ENCODE peak calls at places on chromosomes 11 and 22, in seven cellular contexts. C is stomach, L is sigmoid colon, Y is breast epithelium, A is psoas muscle, O is adipocyte, S is right cardiac atrium. X is an unnamed sample. For H3K27me3 and H3K4me1, the result is how much of the 10 kb centered on the place peaks cover.

GRCh38 chr11:29432719-29433325 is 584.0 kb downstream of the KCNA4 start:
- DNase-seq in C (no peak), L (no peak), Y (no peak), A (no peak), O (peak), S (no peak), X (no peak)

GRCh38 chr22:32850591-32851517 is 49.3 kb downstream of the TIMP3 start:
- DNase-seq in C (peak), L (peak), Y (peak), A (peak), O (peak), S (peak), X (peak)

GRCh38 chr22:30005213-30005857 is 74.9 kb upstream of the HORMAD2 start:
- DNase-seq in C (peak), L (peak), Y (no peak), A (peak), O (peak), S (peak), X (peak)

GRCh38 chr11:123956752-123957151 is 13.1 kb upstream of the OR6T1 start:
- DNase-seq in C (no peak), L (no peak), Y (no peak), A (no peak), O (no peak), S (no peak), X (no peak)

GRCh38 chr11:46290598-46291309 is 13.3 kb downstream of the CREB3L1 start:
- DNase-seq in C (peak), L (peak), Y (peak), A (peak), O (peak), S (peak), X (peak)

GRCh38 chr22:19791243-19791642 is 30.7 kb downstream of the TBX1 start:
- DNase-seq in C (no peak), L (no peak), Y (no peak), A (no peak), O (no peak), S (no peak), X (no peak)

GRCh38 chr11:87820026-87820425 is 355.2 kb downstream of the RAB38 start:
- DNase-seq in C (no peak), L (no peak), Y (no peak), A (no peak), O (no peak), S (no peak), X (no peak)

GRCh38 chr11:33987545-33987944 is 64.0 kb upstream of the CAPRIN1 start:
- DNase-seq in C (no peak), L (no peak), Y (no peak), A (no peak), O (no peak), S (no peak), X (no peak)

GRCh38 chr22:17319541-17319940 is 49.7 kb upstream of the CECR2 start:
- DNase-seq in C (no peak), L (no peak), Y (no peak), A (no peak), O (no peak), S (no peak), X (no peak)

GRCh38 chr22:38727123-38727522 is 21.4 kb downstream of the GTPBP1 start:
- DNase-seq in C (no peak), L (peak), Y (peak), A (no peak), O (no peak), S (no peak), X (no peak)

GRCh38 chr11:63761173-63761572 is 7.4 kb downstream of the ZFTA start:
- DNase-seq in C (no peak), L (no peak), Y (no peak), A (no peak), O (no peak), S (no peak), X (no peak)

GRCh38 chr11:10906521-10906920 is 48.7 kb upstream of the ZBED5 start:
- DNase-seq in C (no peak), L (no peak), Y (no peak), A (no peak), O (peak), S (no peak), X (no peak)

GRCh38 chr11:33531743-33532181 is 168.9 kb downstream of the C11orf91 start:
- DNase-seq in C (no peak), L (no peak), Y (no peak), A (peak), O (peak), S (no peak), X (peak)

GRCh38 chr22:25176175-25176574 is 23.5 kb upstream of the CRYBB3 start:
- DNase-seq in C (no peak), L (no peak), Y (no peak), A (no peak), O (no peak), S (no peak), X (no peak)

GRCh38 chr11:131763193-131763890 is 392.9 kb downstream of the NTM start:
- DNase-seq in C (no peak), L (no peak), Y (no peak), A (no peak), O (peak), S (no peak), X (no peak)

GRCh38 chr11:92576315-92576714 is 351.7 kb downstream of the FAT3 start:
- DNase-seq in C (no peak), L (no peak), Y (no peak), A (no peak), O (no peak), S (no peak), X (no peak)

GRCh38 chr11:63813563-63814382 is 517 bp downstream of the SPINDOC start:
- DNase-seq in C (peak), L (peak), Y (no peak), A (peak), O (peak), S (peak), X (peak)

GRCh38 chr11:1226981-1227550 is 4.2 kb downstream of the MUC5B start:
- DNase-seq in C (no peak), L (peak), Y (no peak), A (peak), O (no peak), S (peak), X (no peak)
- H3K27me3 ChIP-seq in C (under half), L (under half), Y (under half), A (under half), O (under half), S (under half), X (under half)

GRCh38 chr11:57775474-57775873 is 13.9 kb downstream of the CTNND1 start:
- DNase-seq in C (no peak), L (no peak), Y (no peak), A (no peak), O (no peak), S (no peak), X (no peak)

GRCh38 chr11:57776101-57776511 is 14.5 kb downstream of the CTNND1 start:
- DNase-seq in C (no peak), L (no peak), Y (no peak), A (no peak), O (peak), S (no peak), X (no peak)

GRCh38 chr11:57777969-57778317 is 16.3 kb downstream of the CTNND1 start:
- DNase-seq in C (peak), L (no peak), Y (no peak), A (no peak), O (no peak), S (peak), X (no peak)

GRCh38 chr11:57778318-57779037 is 16.9 kb downstream of the CTNND1 start:
- DNase-seq in C (peak), L (peak), Y (peak), A (peak), O (peak), S (peak), X (peak)

GRCh38 chr11:57776577-57776976 is 15.0 kb downstream of the CTNND1 start:
- DNase-seq in C (no peak), L (no peak), Y (no peak), A (no peak), O (no peak), S (no peak), X (no peak)
- H3K4me1 ChIP-seq in C (half or more), L (half or more), Y (under half), A (half or more), O (under half), S (under half), X (under half)

GRCh38 chr22:22097727-22098228 is 115.2 kb upstream of the TOP3B start:
- DNase-seq in C (no peak), L (no peak), Y (no peak), A (no peak), O (no peak), S (no peak), X (no peak)
- H3K27me3 ChIP-seq in C (under half), L (under half), Y (under half), A (under half), O (under half), S (under half), X (under half)

GRCh38 chr22:27866136-27867091 is 52.6 kb downstream of the PITPNB start:
- DNase-seq in C (peak), L (peak), Y (no peak), A (peak), O (peak), S (peak), X (peak)

GRCh38 chr22:27867114-27867957 is 51.7 kb downstream of the PITPNB start:
- DNase-seq in C (no peak), L (no peak), Y (no peak), A (no peak), O (peak), S (no peak), X (no peak)

GRCh38 chr22:27867958-27868737 is 50.9 kb downstream of the PITPNB start:
- DNase-seq in C (no peak), L (no peak), Y (no peak), A (no peak), O (no peak), S (no peak), X (no peak)

GRCh38 chr22:27870234-27871191 is 48.5 kb downstream of the PITPNB start:
- DNase-seq in C (no peak), L (no peak), Y (no peak), A (no peak), O (no peak), S (no peak), X (no peak)

GRCh38 chr22:27868738-27869282 is 50.2 kb downstream of the PITPNB start:
- DNase-seq in C (no peak), L (no peak), Y (no peak), A (no peak), O (no peak), S (no peak), X (no peak)
- H3K4me1 ChIP-seq in C (under half), L (half or more), Y (under half), A (under half), O (under half), S (under half), X (under half)

GRCh38 chr11:1838426-1839131 is at the start of gene TNNI2:
- DNase-seq in C (no peak), L (no peak), Y (no peak), A (peak), O (no peak), S (peak), X (no peak)
- H3K27me3 ChIP-seq in C (under half), L (under half), Y (under half), A (under half), O (under half), S (under half), X (under half)

GRCh38 chr11:72421351-72421750 is 13.0 kb downstream of the CLPB start:
- DNase-seq in C (no peak), L (peak), Y (no peak), A (no peak), O (no peak), S (no peak), X (no peak)

GRCh38 chr11:72423840-72424239 is 10.5 kb downstream of the CLPB start:
- DNase-seq in C (no peak), L (no peak), Y (no peak), A (no peak), O (no peak), S (no peak), X (no peak)

GRCh38 chr11:72413914-72414628 is 20.3 kb downstream of the CLPB start:
- DNase-seq in C (peak), L (peak), Y (peak), A (peak), O (peak), S (peak), X (peak)

GRCh38 chr11:72422414-72422813 is 11.9 kb downstream of the CLPB start:
- DNase-seq in C (no peak), L (no peak), Y (no peak), A (no peak), O (no peak), S (no peak), X (no peak)

GRCh38 chr11:72418834-72419560 is 15.3 kb downstream of the CLPB start:
- DNase-seq in C (no peak), L (peak), Y (no peak), A (no peak), O (no peak), S (no peak), X (no peak)
- H3K4me1 ChIP-seq in C (under half), L (under half), Y (under half), A (under half), O (under half), S (under half), X (under half)

DNA sequence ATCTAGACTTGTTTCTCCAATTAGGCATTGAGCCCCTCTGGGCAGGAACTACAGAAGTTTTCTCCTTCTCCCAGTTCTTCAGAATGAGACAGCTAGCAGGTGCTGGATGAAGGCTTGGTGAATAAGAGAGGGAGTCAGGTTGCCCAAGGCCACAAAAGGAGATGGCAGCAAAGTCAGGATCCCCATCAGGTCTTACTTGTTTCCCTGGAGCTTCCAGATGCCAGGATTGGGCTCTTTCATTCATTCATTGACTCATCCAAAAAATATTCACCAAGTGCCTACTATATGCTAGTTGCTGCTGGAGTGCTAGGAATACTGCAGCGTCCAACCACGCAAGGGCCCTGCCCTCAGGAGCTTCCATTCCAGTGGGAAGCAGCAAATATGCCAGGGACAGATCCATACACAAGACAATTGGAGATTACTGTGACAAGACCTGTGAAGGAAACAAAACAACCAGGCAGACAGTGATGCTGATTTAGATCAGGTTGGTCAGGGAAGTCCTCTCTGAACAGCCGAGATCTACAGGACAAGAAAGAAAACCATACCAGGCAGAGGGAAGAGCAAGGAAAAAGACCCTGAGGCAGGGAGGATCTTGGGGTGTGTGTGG is 24.6 kb upstream of the LMO1 start:
- DNase-seq in C (no peak), L (no peak), Y (no peak), A (no peak), O (no peak), S (no peak), X (no peak)
- H3K27me3 ChIP-seq in C (under half), L (under half), Y (under half), A (under half), O (under half), S (under half), X (under half)

GRCh38 chr11:129701706-129702105 is 113.9 kb upstream of the TMEM45B start:
- DNase-seq in C (no peak), L (no peak), Y (no peak), A (no peak), O (no peak), S (no peak), X (no peak)
- H3K4me1 ChIP-seq in C (under half), L (under half), Y (under half), A (under half), O (under half), S (under half), X (under half)

DNA sequence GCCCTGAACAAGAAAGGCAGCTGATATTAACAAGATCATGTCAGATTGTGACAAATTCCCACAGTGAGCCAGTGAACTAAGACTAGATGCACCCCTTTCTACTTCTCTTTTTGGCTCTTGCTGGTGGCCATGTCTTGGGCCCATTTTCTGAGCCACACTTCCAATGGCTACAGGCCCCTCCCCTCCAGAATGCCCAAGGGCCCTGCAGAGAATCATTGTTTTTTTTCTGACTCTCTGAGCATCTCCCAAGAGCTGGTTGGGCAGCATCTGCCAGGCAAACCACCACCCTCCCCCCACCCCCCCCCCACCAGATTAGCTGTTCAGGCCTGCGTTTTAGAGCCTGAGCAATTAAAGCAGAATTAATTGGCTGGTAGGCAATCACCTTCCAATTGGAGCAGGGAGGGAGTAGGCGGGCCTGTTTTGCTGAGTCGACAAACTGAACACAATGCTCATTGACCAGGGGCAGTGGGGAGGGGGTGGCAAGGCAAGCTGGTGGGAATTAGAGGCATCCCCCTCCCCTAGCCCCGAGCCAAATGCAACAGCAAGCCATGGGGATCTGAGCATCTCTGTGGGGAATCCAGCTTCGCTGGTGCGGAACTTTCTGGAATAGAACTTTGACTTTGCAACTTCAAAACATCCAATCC is 541.3 kb downstream of the MN1 start:
- DNase-seq in C (no peak), L (no peak), Y (no peak), A (no peak), O (no peak), S (no peak), X (no peak)
- H3K27me3 ChIP-seq in C (under half), L (under half), Y (under half), A (under half), O (under half), S (under half), X (under half)

GRCh38 chr11:116927163-116927772 is 89.8 kb upstream of the APOA1 start:
- DNase-seq in C (no peak), L (no peak), Y (no peak), A (no peak), O (peak), S (no peak), X (no peak)
- H3K4me1 ChIP-seq in C (under half), L (under half), Y (under half), A (under half), O (under half), S (under half), X (under half)